ENCODE peak calls at places on chromosomes 13 and 19, in five cellular contexts. One of them, this sample, is unnamed.
A peak's percentile ranks its signal among the peaks of the same experiment; 100 is the strongest.

GRCh38 chr19:18590273-18591272 is 2.0 kb downstream of the REX1BD start:
- DNase-seq in Panc1: peak; percentile 75
- DNase-seq in neural crest cell: peak; percentile 74
- DNase-seq in HFF-Myc: no peak
- DNase-seq in GM06990: peak; percentile 70
- DNase-seq in this sample: no peak

GRCh38 chr19:34319785-34320184 is 45.2 kb upstream of the GPI start:
- DNase-seq in Panc1: no peak
- DNase-seq in neural crest cell: no peak
- DNase-seq in HFF-Myc: no peak
- DNase-seq in GM06990: no peak
- DNase-seq in this sample: no peak

GRCh38 chr13:45482571-45483173 is 17.9 kb downstream of the COG3 start:
- DNase-seq in Panc1: no peak
- DNase-seq in neural crest cell: no peak
- DNase-seq in HFF-Myc: no peak
- DNase-seq in GM06990: no peak
- DNase-seq in this sample: no peak

GRCh38 chr19:2126879-2127518 is 24.4 kb downstream of the AP3D1 start:
- DNase-seq in Panc1: no peak
- DNase-seq in neural crest cell: no peak
- DNase-seq in HFF-Myc: no peak
- DNase-seq in GM06990: no peak
- DNase-seq in this sample: no peak

GRCh38 chr19:14475251-14476073 is at the start of gene PTGER1:
- DNase-seq in Panc1: no peak
- DNase-seq in neural crest cell: no peak
- DNase-seq in HFF-Myc: no peak
- DNase-seq in GM06990: no peak
- DNase-seq in this sample: no peak

GRCh38 chr13:112330479-112331407 is 45.4 kb upstream of the SPACA7 start:
- DNase-seq in Panc1: no peak
- DNase-seq in neural crest cell: no peak
- DNase-seq in HFF-Myc: no peak
- DNase-seq in GM06990: no peak
- DNase-seq in this sample: no peak

GRCh38 chr13:110759710-110760109 is 46.2 kb downstream of the ING1 start:
- DNase-seq in Panc1: no peak
- DNase-seq in neural crest cell: no peak
- DNase-seq in HFF-Myc: no peak
- DNase-seq in GM06990: no peak
- DNase-seq in this sample: no peak

GRCh38 chr19:55677572-55678028 is 2.6 kb downstream of the EPN1 start:
- DNase-seq in Panc1: no peak
- DNase-seq in neural crest cell: no peak
- DNase-seq in HFF-Myc: no peak
- DNase-seq in GM06990: peak; percentile 11
- DNase-seq in this sample: no peak

GRCh38 chr19:55676384-55676783 is 1.4 kb downstream of the EPN1 start:
- DNase-seq in Panc1: no peak
- DNase-seq in neural crest cell: no peak
- DNase-seq in HFF-Myc: no peak
- DNase-seq in GM06990: no peak
- DNase-seq in this sample: no peak

GRCh38 chr19:14559916-14560775 is 11.7 kb downstream of the NDUFB7 start:
- DNase-seq in Panc1: no peak
- DNase-seq in neural crest cell: no peak
- DNase-seq in HFF-Myc: no peak
- DNase-seq in GM06990: no peak
- DNase-seq in this sample: no peak

GRCh38 chr19:50801107-50801506 is 10.9 kb downstream of the ACP4 start:
- DNase-seq in Panc1: no peak
- DNase-seq in neural crest cell: no peak
- DNase-seq in HFF-Myc: no peak
- DNase-seq in GM06990: no peak
- DNase-seq in this sample: no peak

GRCh38 chr19:47231215-47232054 is 436 bp upstream of the BBC3 start:
- DNase-seq in Panc1: no peak
- DNase-seq in neural crest cell: peak; percentile 67
- DNase-seq in HFF-Myc: peak; percentile 66
- DNase-seq in GM06990: peak; percentile 95
- DNase-seq in this sample: peak; percentile 86

GRCh38 chr13:82878536-82878935 is 1003.7 kb downstream of the SLITRK1 start:
- DNase-seq in Panc1: no peak
- DNase-seq in neural crest cell: no peak
- DNase-seq in HFF-Myc: no peak
- DNase-seq in GM06990: no peak
- DNase-seq in this sample: no peak

GRCh38 chr13:98103942-98104880 is 38.7 kb upstream of the FARP1 start:
- DNase-seq in Panc1: no peak
- DNase-seq in neural crest cell: no peak
- DNase-seq in HFF-Myc: no peak
- DNase-seq in GM06990: no peak
- DNase-seq in this sample: no peak

GRCh38 chr19:1076046-1076386 is 9.0 kb downstream of the ARHGAP45 start:
- DNase-seq in Panc1: no peak
- DNase-seq in neural crest cell: no peak
- DNase-seq in HFF-Myc: no peak
- DNase-seq in GM06990: no peak
- DNase-seq in this sample: no peak

GRCh38 chr19:12665646-12666304 is 767 bp downstream of the MAN2B1 start:
- DNase-seq in Panc1: no peak
- DNase-seq in neural crest cell: no peak
- DNase-seq in HFF-Myc: no peak
- DNase-seq in GM06990: no peak
- DNase-seq in this sample: peak; percentile 39

GRCh38 chr13:112820318-112820717 is 130.5 kb downstream of the ATP11A start:
- DNase-seq in Panc1: no peak
- DNase-seq in neural crest cell: no peak
- DNase-seq in HFF-Myc: no peak
- DNase-seq in GM06990: no peak
- DNase-seq in this sample: no peak

GRCh38 chr19:2478756-2479555 is 3.0 kb downstream of the GADD45B start:
- DNase-seq in Panc1: no peak
- DNase-seq in neural crest cell: no peak
- DNase-seq in HFF-Myc: no peak
- DNase-seq in GM06990: peak; percentile 79
- DNase-seq in this sample: peak; percentile 61

GRCh38 chr19:35995655-35995993 is 636 bp downstream of the SDHAF1 start:
- DNase-seq in Panc1: no peak
- DNase-seq in neural crest cell: no peak
- DNase-seq in HFF-Myc: no peak
- DNase-seq in GM06990: peak; percentile 63
- DNase-seq in this sample: no peak

GRCh38 chr19:44592451-44592890 is 20.9 kb upstream of the IGSF23 start:
- DNase-seq in Panc1: no peak
- DNase-seq in neural crest cell: no peak
- DNase-seq in HFF-Myc: no peak
- DNase-seq in GM06990: no peak
- DNase-seq in this sample: no peak

GRCh38 chr13:47426126-47426849 is 529.4 kb upstream of the HTR2A start:
- DNase-seq in Panc1: peak; percentile 8
- DNase-seq in neural crest cell: no peak
- DNase-seq in HFF-Myc: no peak
- DNase-seq in GM06990: no peak
- DNase-seq in this sample: no peak

GRCh38 chr19:54388001-54388802 is 23.5 kb upstream of the LAIR1 start:
- DNase-seq in Panc1: no peak
- DNase-seq in neural crest cell: no peak
- DNase-seq in HFF-Myc: no peak
- DNase-seq in GM06990: peak; percentile 72
- DNase-seq in this sample: no peak

GRCh38 chr13:53151692-53152421 is 123.2 kb downstream of the OLFM4 start:
- DNase-seq in Panc1: peak; percentile 41
- DNase-seq in neural crest cell: peak; percentile 64
- DNase-seq in HFF-Myc: no peak
- DNase-seq in GM06990: peak; percentile 38
- DNase-seq in this sample: no peak

GRCh38 chr13:88701551-88701950 is 1030.4 kb downstream of the SLITRK5 start:
- DNase-seq in Panc1: no peak
- DNase-seq in neural crest cell: no peak
- DNase-seq in HFF-Myc: no peak
- DNase-seq in GM06990: no peak
- DNase-seq in this sample: no peak

GRCh38 chr19:11659612-11660011 is 62.3 kb downstream of the ZNF627 start:
- DNase-seq in Panc1: no peak
- DNase-seq in neural crest cell: no peak
- DNase-seq in HFF-Myc: no peak
- DNase-seq in GM06990: peak; percentile 14
- DNase-seq in this sample: no peak
- TF ChIP-seq CTCF in Panc1: no peak
- TF ChIP-seq CTCF in neural crest cell: peak; percentile 57
- TF ChIP-seq CTCF in HFF-Myc: no peak
- TF ChIP-seq CTCF in GM06990: peak; percentile 36
- TF ChIP-seq CTCF in this sample: no peak

GRCh38 chr13:38607136-38607535 is 79.7 kb upstream of the FREM2 start:
- DNase-seq in Panc1: no peak
- DNase-seq in neural crest cell: no peak
- DNase-seq in HFF-Myc: no peak
- DNase-seq in GM06990: no peak
- DNase-seq in this sample: no peak

GRCh38 chr13:38606697-38607096 is 80.2 kb upstream of the FREM2 start:
- DNase-seq in Panc1: no peak
- DNase-seq in neural crest cell: no peak
- DNase-seq in HFF-Myc: no peak
- DNase-seq in GM06990: no peak
- DNase-seq in this sample: no peak

GRCh38 chr13:38602261-38602660 is 84.6 kb upstream of the FREM2 start:
- DNase-seq in Panc1: no peak
- DNase-seq in neural crest cell: no peak
- DNase-seq in HFF-Myc: no peak
- DNase-seq in GM06990: no peak
- DNase-seq in this sample: no peak
- TF ChIP-seq CTCF in Panc1: no peak
- TF ChIP-seq CTCF in neural crest cell: no peak
- TF ChIP-seq CTCF in HFF-Myc: no peak
- TF ChIP-seq CTCF in GM06990: no peak
- TF ChIP-seq CTCF in this sample: no peak

DNA sequence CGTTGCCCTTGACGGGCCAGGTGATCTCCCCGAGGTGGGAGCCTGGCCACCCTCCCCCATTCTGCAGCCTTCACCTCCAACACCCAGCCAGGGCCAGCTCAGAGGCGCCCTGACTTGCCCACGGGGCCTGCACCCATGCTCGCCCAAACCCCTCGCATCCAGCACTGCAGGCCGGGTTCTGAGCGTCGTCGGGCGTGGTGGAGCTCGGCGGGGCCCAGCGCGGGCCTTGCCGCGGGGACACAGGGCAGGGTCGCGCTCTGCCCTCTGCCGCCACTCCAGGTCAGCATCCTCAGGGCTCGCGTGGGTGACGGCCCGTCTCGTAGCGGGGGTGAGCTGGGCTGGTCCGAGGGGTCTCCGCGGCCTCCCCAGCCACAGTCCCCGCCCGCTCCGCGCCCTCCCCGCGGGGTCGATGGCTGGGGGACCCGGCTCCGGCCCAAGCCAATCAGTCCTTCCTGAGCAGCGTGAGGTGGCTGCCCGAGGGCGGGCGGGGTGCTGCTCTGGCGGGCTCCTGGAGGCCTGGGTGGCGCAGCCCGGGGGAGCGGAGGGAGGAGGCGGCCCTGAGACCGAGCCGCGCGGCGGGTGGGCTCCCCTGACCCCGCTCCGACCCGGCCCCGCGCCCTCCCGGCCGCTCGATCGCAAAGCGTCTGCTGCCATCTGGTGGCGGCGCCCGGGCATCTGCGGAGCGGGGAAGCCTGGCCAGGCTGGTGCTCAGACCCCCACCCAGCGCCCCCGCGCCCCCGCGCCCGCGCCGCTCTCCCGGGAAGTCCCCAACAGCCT is 61.4 kb downstream of the CCNE1 start:
- DNase-seq in Panc1: no peak
- DNase-seq in neural crest cell: peak; percentile 72
- DNase-seq in HFF-Myc: no peak
- DNase-seq in GM06990: peak; percentile 64
- DNase-seq in this sample: peak; percentile 75
- TF ChIP-seq CTCF in Panc1: peak; percentile 98
- TF ChIP-seq CTCF in neural crest cell: peak; percentile 93
- TF ChIP-seq CTCF in HFF-Myc: peak; percentile 49
- TF ChIP-seq CTCF in GM06990: peak; percentile 57
- TF ChIP-seq CTCF in this sample: no peak

DNA sequence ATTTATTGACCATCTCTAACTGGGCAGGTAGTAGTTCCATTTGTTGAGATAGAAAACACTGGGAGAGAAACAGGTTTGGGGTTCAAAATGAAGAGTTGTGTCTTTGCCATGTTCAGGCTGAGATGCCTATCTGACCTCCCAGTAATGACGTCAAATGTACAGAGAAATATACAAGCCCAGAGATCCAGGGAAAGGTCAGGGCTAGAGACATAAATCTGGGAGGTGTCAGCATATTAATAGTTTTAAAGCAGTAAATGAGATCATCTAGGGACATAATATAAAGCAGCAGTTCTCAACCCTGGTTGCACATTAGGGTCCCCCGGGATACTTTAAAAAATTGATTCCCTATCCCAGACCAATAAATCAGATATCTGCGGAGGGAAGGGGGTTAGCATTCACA is 501.6 kb downstream of the UQCRFS1 start:
- DNase-seq in Panc1: no peak
- DNase-seq in neural crest cell: no peak
- DNase-seq in HFF-Myc: no peak
- DNase-seq in GM06990: no peak
- DNase-seq in this sample: no peak
- TF ChIP-seq CTCF in Panc1: no peak
- TF ChIP-seq CTCF in neural crest cell: no peak
- TF ChIP-seq CTCF in HFF-Myc: no peak
- TF ChIP-seq CTCF in GM06990: no peak
- TF ChIP-seq CTCF in this sample: no peak

DNA sequence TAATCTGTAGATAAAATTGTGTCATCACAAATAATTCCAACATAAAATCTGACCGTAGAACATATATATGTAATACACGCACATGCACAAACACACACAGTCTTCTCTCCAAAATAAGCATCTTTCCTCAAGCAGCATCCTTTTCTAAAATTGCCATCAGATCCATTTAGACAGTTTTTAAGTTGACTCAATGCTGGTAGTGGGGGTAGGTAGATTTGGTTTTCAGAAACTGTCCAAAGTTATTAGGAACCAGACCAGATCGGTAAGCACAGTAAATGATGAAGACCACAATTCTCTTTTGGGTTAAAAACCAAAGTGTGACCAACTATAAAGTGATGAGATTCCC is 64.6 kb downstream of the SERP2 start:
- DNase-seq in Panc1: no peak
- DNase-seq in neural crest cell: no peak
- DNase-seq in HFF-Myc: no peak
- DNase-seq in GM06990: no peak
- DNase-seq in this sample: no peak
- TF ChIP-seq CTCF in Panc1: no peak
- TF ChIP-seq CTCF in neural crest cell: no peak
- TF ChIP-seq CTCF in HFF-Myc: no peak
- TF ChIP-seq CTCF in GM06990: no peak
- TF ChIP-seq CTCF in this sample: no peak

GRCh38 chr19:9370747-9371619 is 8.2 kb downstream of the ZNF177 start:
- DNase-seq in Panc1: no peak
- DNase-seq in neural crest cell: no peak
- DNase-seq in HFF-Myc: no peak
- DNase-seq in GM06990: no peak
- DNase-seq in this sample: no peak
- TF ChIP-seq CTCF in Panc1: no peak
- TF ChIP-seq CTCF in neural crest cell: no peak
- TF ChIP-seq CTCF in HFF-Myc: no peak
- TF ChIP-seq CTCF in GM06990: no peak
- TF ChIP-seq CTCF in this sample: no peak